ENCODE peak calls at places on chromosomes 2 and 18, in six cellular contexts. B is effector CD4-positive, alpha-beta T cell; Z is central memory CD4-positive, alpha-beta T cell; F is dorsolateral prefrontal cortex; C is thoracic aorta; E is AG20443. I is an unnamed sample.

GRCh38 chr2:96618599-96619283 is 19.4 kb downstream of the KANSL3 start:
- DNase-seq in B (no peak), Z (no peak), F (no peak), C (no peak), E (no peak), I (no peak)

GRCh38 chr2:166593403-166593802 is 99.4 kb upstream of the SCN7A start:
- DNase-seq in B (no peak), Z (no peak), F (no peak), C (no peak), E (peak), I (no peak)

GRCh38 chr18:79371536-79372210 is 24.1 kb upstream of the NFATC1 start:
- DNase-seq in B (no peak), Z (no peak), F (no peak), C (no peak), E (no peak), I (no peak)

GRCh38 chr18:78722959-78723706 is 256.5 kb upstream of the SALL3 start:
- DNase-seq in B (no peak), Z (no peak), F (peak), C (no peak), E (no peak), I (no peak)

GRCh38 chr2:223920109-223920508 is 25.0 kb downstream of the WDFY1 start:
- DNase-seq in B (no peak), Z (no peak), F (no peak), C (no peak), E (no peak), I (no peak)

GRCh38 chr18:9851511-9851910 is 34.3 kb upstream of the TXNDC2 start:
- DNase-seq in B (no peak), Z (no peak), F (no peak), C (no peak), E (no peak), I (no peak)

GRCh38 chr2:239811001-239811798 is 213.9 kb downstream of the NDUFA10 start:
- DNase-seq in B (no peak), Z (no peak), F (no peak), C (peak), E (no peak), I (peak)

GRCh38 chr18:56748698-56749268 is 97.6 kb downstream of the WDR7 start:
- DNase-seq in B (no peak), Z (no peak), F (no peak), C (no peak), E (peak), I (no peak)

GRCh38 chr2:108447947-108448677 is 894 bp upstream of the GCC2 start:
- DNase-seq in B (no peak), Z (no peak), F (no peak), C (no peak), E (no peak), I (no peak)

GRCh38 chr18:5073026-5073944 is 123.8 kb downstream of the AKAIN1 start:
- DNase-seq in B (no peak), Z (no peak), F (no peak), C (no peak), E (peak), I (no peak)

GRCh38 chr2:235642446-235643107 is 148.7 kb downstream of the AGAP1 start:
- DNase-seq in B (no peak), Z (no peak), F (no peak), C (no peak), E (peak), I (no peak)

GRCh38 chr2:28350196-28350595 is 42.5 kb upstream of the FOSL2 start:
- DNase-seq in B (no peak), Z (no peak), F (no peak), C (no peak), E (no peak), I (peak)

GRCh38 chr2:108409768-108410167 is 32.0 kb downstream of the SULT1C4 start:
- DNase-seq in B (no peak), Z (no peak), F (no peak), C (no peak), E (peak), I (no peak)

GRCh38 chr2:42725657-42726056 is 38.3 kb downstream of the OXER1 start:
- DNase-seq in B (no peak), Z (no peak), F (no peak), C (no peak), E (no peak), I (no peak)

GRCh38 chr2:18521084-18521483 is 39.4 kb downstream of the RDH14 start:
- DNase-seq in B (no peak), Z (no peak), F (no peak), C (no peak), E (no peak), I (no peak)

GRCh38 chr18:79928563-79928960 is 22.9 kb downstream of the SLC66A2 start:
- DNase-seq in B (no peak), Z (no peak), F (no peak), C (no peak), E (no peak), I (peak)

GRCh38 chr18:40056085-40056484 is 1898.9 kb upstream of the PIK3C3 start:
- DNase-seq in B (no peak), Z (no peak), F (no peak), C (no peak), E (no peak), I (no peak)

GRCh38 chr2:98478861-98479770 is 34.5 kb downstream of the INPP4A start:
- DNase-seq in B (no peak), Z (peak), F (no peak), C (no peak), E (no peak), I (no peak)

GRCh38 chr2:118190365-118190916 is 102.2 kb downstream of the INSIG2 start:
- DNase-seq in B (no peak), Z (no peak), F (no peak), C (no peak), E (no peak), I (no peak)

GRCh38 chr2:157874997-157875719 is 972 bp downstream of the ACVR1 start:
- DNase-seq in B (no peak), Z (peak), F (peak), C (no peak), E (peak), I (peak)

GRCh38 chr2:168798888-168799410 is 3.5 kb upstream of the NOSTRIN start:
- DNase-seq in B (no peak), Z (no peak), F (no peak), C (no peak), E (no peak), I (no peak)

GRCh38 chr2:96679843-96680242 is 37.3 kb downstream of the FER1L5 start:
- DNase-seq in B (no peak), Z (no peak), F (peak), C (no peak), E (no peak), I (no peak)

GRCh38 chr2:221569342-221570278 is 2.5 kb downstream of the EPHA4 start:
- DNase-seq in B (no peak), Z (no peak), F (no peak), C (no peak), E (no peak), I (no peak)

GRCh38 chr2:208983476-208983875 is 440.4 kb upstream of the MAP2 start:
- DNase-seq in B (no peak), Z (no peak), F (no peak), C (no peak), E (no peak), I (no peak)

GRCh38 chr2:74507926-74508520 is 528 bp upstream of the PCGF1 start:
- DNase-seq in B (no peak), Z (no peak), F (peak), C (no peak), E (peak), I (peak)

GRCh38 chr18:58669731-58670379 is 1.4 kb upstream of the MALT1 start:
- DNase-seq in B (no peak), Z (no peak), F (no peak), C (no peak), E (no peak), I (no peak)

GRCh38 chr2:187825-188224 is 76.0 kb downstream of the SH3YL1 start:
- DNase-seq in B (no peak), Z (no peak), F (no peak), C (no peak), E (no peak), I (no peak)

GRCh38 chr2:202418511-202418910 is 42.4 kb downstream of the BMPR2 start:
- DNase-seq in B (no peak), Z (no peak), F (no peak), C (no peak), E (no peak), I (no peak)

GRCh38 chr2:241958818-241959545 is 89.5 kb downstream of the RTP5 start:
- DNase-seq in B (no peak), Z (no peak), F (no peak), C (no peak), E (no peak), I (peak)

GRCh38 chr2:170026361-170026760 is 151.6 kb upstream of the MYO3B start:
- DNase-seq in B (no peak), Z (no peak), F (no peak), C (no peak), E (no peak), I (no peak)

GRCh38 chr18:79681484-79682387 is 2.1 kb downstream of the CTDP1 start:
- DNase-seq in B (peak), Z (peak), F (no peak), C (no peak), E (no peak), I (no peak)

GRCh38 chr2:197575987-197576386 is 60.1 kb downstream of the MOB4 start:
- DNase-seq in B (no peak), Z (no peak), F (no peak), C (no peak), E (no peak), I (peak)

GRCh38 chr2:147934881-147935280 is 85.7 kb downstream of the ORC4 start:
- DNase-seq in B (no peak), Z (no peak), F (no peak), C (no peak), E (no peak), I (no peak)

GRCh38 chr2:108855194-108855593 is 68.6 kb downstream of the CCDC138 start:
- DNase-seq in B (no peak), Z (peak), F (no peak), C (no peak), E (no peak), I (no peak)

GRCh38 chr2:127408004-127408806 is 10.0 kb upstream of the PROC start:
- DNase-seq in B (peak), Z (peak), F (peak), C (peak), E (peak), I (peak)

I was measured in suprapubic skin.